ENCODE peak calls at places on chromosomes 7 and 10, in four cellular contexts. W, D, P and Q are unnamed samples.

GRCh38 chr10:37434091-37434490 is 308.7 kb downstream of the ANKRD30A start:
- DNase-seq in W (no peak), P (no peak), D (no peak), Q (peak)

GRCh38 chr7:30321992-30322637 is 37.7 kb downstream of the ZNRF2 start:
- DNase-seq in W (no peak), D (no peak), P (peak), Q (no peak)

GRCh38 chr10:111093741-111094380 is 17.0 kb downstream of the ADRA2A start:
- DNase-seq in P (no peak), D (no peak), W (no peak), Q (no peak)

GRCh38 chr7:93119191-93119905 is 1.6 kb upstream of the SAMD9 start:
- DNase-seq in P (no peak), W (no peak), D (no peak), Q (no peak)

GRCh38 chr7:74051193-74051592 is 23.2 kb downstream of the ELN start:
- DNase-seq in D (no peak), P (no peak), W (no peak), Q (no peak)

GRCh38 chr7:27167170-27167505 is 1.8 kb upstream of the HOXA9 start:
- DNase-seq in P (peak), D (no peak), W (no peak), Q (no peak)

GRCh38 chr7:54161621-54162020 is 380.6 kb upstream of the VSTM2A start:
- DNase-seq in D (no peak), W (no peak), P (no peak), Q (no peak)

GRCh38 chr10:102769375-102770107 is 25.8 kb downstream of the WBP1L start:
- DNase-seq in D (peak), W (no peak), P (peak), Q (no peak)

GRCh38 chr10:50286517-50286916 is 35.2 kb upstream of the ASAH2 start:
- DNase-seq in D (no peak), W (no peak), P (no peak), Q (peak)

GRCh38 chr7:7719235-7719634 is 828 bp upstream of the RPA3 start:
- DNase-seq in W (no peak), D (peak), P (peak), Q (no peak)

GRCh38 chr10:61592581-61592980 is 70.1 kb upstream of the CABCOCO1 start:
- DNase-seq in D (no peak), W (no peak), P (no peak), Q (no peak)

GRCh38 chr10:17418249-17418648 is 36.1 kb downstream of the ST8SIA6 start:
- DNase-seq in W (no peak), D (no peak), P (peak), Q (no peak)

GRCh38 chr10:127006453-127006852 is 101.2 kb downstream of the DOCK1 start:
- DNase-seq in D (no peak), W (no peak), P (no peak), Q (no peak)

GRCh38 chr7:32069251-32069650 is 956 bp downstream of the PDE1C start:
- DNase-seq in W (no peak), P (no peak), D (no peak), Q (no peak)

GRCh38 chr10:114279886-114280644 is 41.0 kb downstream of the VWA2 start:
- DNase-seq in P (peak), D (no peak), W (no peak), Q (no peak)

GRCh38 chr10:109205929-109206585 is 717.3 kb downstream of the XPNPEP1 start:
- DNase-seq in W (no peak), D (peak), P (no peak), Q (no peak)

GRCh38 chr7:128351296-128352123 is 7.8 kb upstream of the RBM28 start:
- DNase-seq in D (no peak), W (peak), P (no peak), Q (no peak)

GRCh38 chr10:86087716-86088115 is 278.9 kb downstream of the GRID1 start:
- DNase-seq in P (no peak), D (no peak), W (no peak), Q (no peak)

GRCh38 chr10:63562857-63563256 is 41.7 kb downstream of the REEP3 start:
- DNase-seq in P (no peak), W (no peak), D (no peak), Q (no peak)

GRCh38 chr7:127514499-127514898 is 70.9 kb downstream of the GCC1 start:
- DNase-seq in W (no peak), P (peak), D (peak), Q (no peak)

GRCh38 chr7:98755138-98755898 is 114.5 kb downstream of the TMEM130 start:
- DNase-seq in W (no peak), P (no peak), D (no peak), Q (no peak)

GRCh38 chr7:127905491-127906330 is 125.5 kb downstream of the LRRC4 start:
- DNase-seq in P (no peak), W (no peak), D (no peak), Q (no peak)

GRCh38 chr7:135385209-135385608 is 124.7 kb downstream of the CNOT4 start:
- DNase-seq in W (no peak), D (no peak), P (peak), Q (no peak)

GRCh38 chr10:77339156-77339555 is 298.5 kb downstream of the KCNMA1 start:
- DNase-seq in D (no peak), W (no peak), P (no peak), Q (no peak)

GRCh38 chr7:134195252-134195651 is 68.1 kb downstream of the LRGUK start:
- DNase-seq in D (no peak), W (no peak), P (no peak), Q (no peak)

GRCh38 chr7:100169147-100169850 is 882 bp upstream of the GAL3ST4 start:
- DNase-seq in W (no peak), P (no peak), D (no peak), Q (no peak)

GRCh38 chr10:80196270-80196949 is 8.9 kb downstream of the ANXA11 start:
- DNase-seq in D (no peak), W (peak), P (peak), Q (no peak)

GRCh38 chr10:48442090-48442808 is 135.8 kb downstream of the MAPK8 start:
- DNase-seq in P (no peak), D (no peak), W (peak), Q (peak)

GRCh38 chr7:81415181-81415580 is 354.7 kb downstream of the HGF start:
- DNase-seq in D (no peak), P (no peak), W (no peak), Q (no peak)
- TF ChIP-seq POLR2AphosphoS5 in D (no peak), P (no peak), W (no peak), Q (no peak)

DNA sequence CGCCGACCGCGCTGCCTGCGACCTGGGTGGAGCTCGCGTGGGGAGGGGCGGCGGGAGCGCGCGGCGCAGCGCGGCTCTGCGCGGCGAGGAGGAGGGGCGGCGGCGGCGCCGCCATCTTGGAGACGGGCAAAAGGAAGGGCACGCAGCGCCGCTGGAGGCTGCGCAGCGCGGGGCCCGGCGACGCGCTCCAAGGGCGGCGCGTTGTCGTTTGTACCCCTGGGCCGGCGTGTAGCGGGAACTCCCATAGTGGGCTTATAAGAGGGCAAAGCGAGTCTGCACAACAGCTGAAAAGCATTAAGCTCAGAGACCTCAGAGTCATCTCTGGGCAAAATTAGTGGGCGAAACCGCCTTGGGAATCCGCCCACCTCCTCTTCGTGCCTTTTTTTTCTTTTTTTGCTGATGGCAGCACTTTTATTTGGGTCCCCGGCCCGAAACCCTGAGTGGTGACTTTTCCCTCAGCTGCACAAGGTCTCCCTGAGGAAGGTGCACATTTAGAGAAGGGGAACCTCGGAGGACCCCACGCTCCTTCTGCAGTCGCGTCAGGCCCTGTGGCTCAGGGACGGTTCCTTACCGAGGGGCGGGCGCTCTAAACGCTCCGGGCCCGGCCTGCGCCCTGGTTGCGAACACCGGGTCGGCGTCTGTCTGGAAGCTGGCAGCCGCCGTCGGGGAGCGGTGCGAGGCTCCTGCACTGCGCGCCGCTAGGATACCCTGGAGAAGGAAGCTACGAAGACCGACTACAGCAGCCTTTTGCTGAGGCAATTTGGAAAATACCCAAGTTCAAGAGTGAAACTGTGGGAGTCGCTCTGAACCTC is 423 bp upstream of the MCMBP start:
- DNase-seq in W (peak), P (peak), D (peak), Q (peak)
- TF ChIP-seq POLR2AphosphoS5 in W (peak), P (peak), D (peak), Q (peak)

GRCh38 chr10:71543608-71544158 is 147.0 kb downstream of the CDH23 start:
- DNase-seq in W (no peak), P (no peak), D (no peak), Q (no peak)
- TF ChIP-seq POLR2AphosphoS5 in W (no peak), P (no peak), D (no peak), Q (no peak)

GRCh38 chr7:112449353-112449752 is 907 bp upstream of the IFRD1 start:
- DNase-seq in D (peak), P (no peak), W (no peak), Q (no peak)
- TF ChIP-seq POLR2AphosphoS5 in D (no peak), P (no peak), W (no peak), Q (no peak)

DNA sequence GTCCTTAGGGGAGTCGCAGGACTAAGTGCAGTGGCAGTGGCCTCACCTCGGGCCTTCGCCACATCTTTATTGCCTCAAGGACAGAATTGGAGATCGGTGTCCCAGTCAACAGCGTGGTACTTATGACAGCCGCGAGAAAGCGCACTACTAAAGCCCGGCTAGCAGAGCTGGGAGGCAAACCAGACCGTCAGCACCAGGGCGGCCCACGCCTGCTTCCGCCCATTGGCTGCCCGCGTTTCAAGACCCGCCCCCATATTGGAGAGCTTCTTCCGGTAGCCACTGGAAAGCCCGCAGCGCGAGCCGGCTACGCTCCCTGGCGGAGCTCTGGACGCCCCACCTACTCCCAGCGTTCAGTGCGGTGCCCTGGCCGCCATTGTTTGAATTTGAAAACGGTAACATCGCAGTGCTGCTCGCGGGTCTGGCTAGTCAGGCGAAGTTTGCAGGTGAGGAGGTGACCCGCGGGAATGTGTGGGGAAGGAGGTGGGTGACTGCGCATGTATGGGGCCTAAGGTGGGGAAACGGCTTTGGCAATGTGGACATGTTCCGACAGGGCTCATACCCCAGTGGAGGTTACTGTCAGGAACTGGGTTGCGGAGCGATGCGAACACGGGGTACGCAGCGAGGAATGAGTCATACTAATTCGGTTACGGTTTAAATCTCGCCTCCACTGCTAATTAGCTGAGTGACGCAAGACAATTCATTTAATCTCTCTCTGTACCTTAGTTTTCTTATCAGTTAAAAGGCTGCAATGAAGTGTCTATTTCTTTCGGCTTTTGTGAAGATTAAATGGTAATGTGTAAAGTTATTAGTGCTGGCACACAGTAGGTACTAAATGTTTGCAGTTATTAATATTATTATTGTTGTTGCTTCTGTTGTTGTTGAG is at the start of gene KIF20B:
- DNase-seq in D (peak), P (peak), W (peak), Q (peak)
- TF ChIP-seq POLR2AphosphoS5 in D (peak), P (peak), W (peak), Q (peak)

GRCh38 chr7:50353201-50353600 is 48.7 kb downstream of the IKZF1 start:
- DNase-seq in W (no peak), P (no peak), D (no peak), Q (no peak)

GRCh38 chr7:50353894-50354595 is 49.5 kb downstream of the IKZF1 start:
- DNase-seq in P (no peak), D (no peak), W (no peak), Q (no peak)

GRCh38 chr7:50351267-50351666 is 46.8 kb downstream of the IKZF1 start:
- DNase-seq in W (no peak), P (no peak), D (no peak), Q (no peak)

GRCh38 chr7:50349963-50350944 is 45.7 kb downstream of the IKZF1 start:
- DNase-seq in D (no peak), W (peak), P (no peak), Q (no peak)

DNA sequence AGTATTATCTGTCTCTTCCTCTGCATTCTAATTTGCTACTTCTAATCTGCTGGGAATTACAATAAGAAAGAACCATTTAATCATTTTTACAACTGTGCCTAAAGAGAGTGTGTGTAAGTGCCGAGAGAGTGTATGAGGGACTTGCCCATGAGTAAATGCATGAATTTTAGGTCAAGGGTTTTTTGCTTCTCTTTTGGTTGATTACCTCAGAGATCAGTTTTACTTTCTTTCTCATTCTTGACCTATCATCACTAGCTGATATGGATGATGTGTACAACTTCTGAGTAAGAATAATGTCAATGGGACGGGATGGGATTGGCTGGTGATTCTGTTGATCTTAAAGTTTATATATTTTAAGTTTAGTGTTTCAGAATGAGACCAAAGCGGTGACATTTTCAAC is 47.8 kb downstream of the IKZF1 start:
- DNase-seq in P (no peak), D (no peak), W (no peak), Q (no peak)
- TF ChIP-seq POLR2AphosphoS5 in P (no peak), D (no peak), W (no peak), Q (no peak)

DNA sequence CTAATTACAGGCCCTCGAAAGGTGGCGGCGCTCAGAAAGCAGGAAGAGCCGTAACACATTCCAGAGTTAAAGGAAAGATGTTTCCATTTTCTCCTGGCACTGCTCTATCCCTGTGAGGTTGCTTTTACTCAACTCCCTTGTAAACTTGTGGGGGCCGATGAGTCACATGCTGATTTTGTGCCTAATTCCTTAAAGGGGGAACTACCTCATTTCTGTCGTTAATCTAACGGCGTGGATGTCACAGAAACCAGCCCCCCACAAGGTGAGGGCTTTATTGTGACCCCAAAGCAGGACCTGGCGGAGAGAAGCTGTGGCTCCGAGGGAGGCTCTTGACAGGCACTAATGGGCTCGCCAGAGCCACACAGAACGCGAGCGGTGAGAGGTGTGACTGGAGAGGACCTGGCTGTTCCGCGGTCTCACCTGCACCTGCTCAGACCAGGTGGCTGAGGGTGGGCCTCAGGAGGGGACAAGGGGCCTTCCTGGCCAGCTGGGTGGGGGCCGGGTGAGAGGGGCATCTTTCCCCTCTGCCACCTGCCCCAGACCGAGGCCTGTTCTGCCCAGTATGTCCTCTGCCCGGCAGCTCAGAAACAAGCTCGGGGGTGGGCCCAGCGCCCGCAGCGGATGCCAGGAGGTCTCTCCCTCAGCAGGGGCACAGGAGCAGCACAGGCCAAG is 50.9 kb downstream of the CALML3 start:
- DNase-seq in W (peak), D (no peak), P (no peak), Q (no peak)
- TF ChIP-seq POLR2AphosphoS5 in W (no peak), D (no peak), P (peak), Q (peak)

DNA sequence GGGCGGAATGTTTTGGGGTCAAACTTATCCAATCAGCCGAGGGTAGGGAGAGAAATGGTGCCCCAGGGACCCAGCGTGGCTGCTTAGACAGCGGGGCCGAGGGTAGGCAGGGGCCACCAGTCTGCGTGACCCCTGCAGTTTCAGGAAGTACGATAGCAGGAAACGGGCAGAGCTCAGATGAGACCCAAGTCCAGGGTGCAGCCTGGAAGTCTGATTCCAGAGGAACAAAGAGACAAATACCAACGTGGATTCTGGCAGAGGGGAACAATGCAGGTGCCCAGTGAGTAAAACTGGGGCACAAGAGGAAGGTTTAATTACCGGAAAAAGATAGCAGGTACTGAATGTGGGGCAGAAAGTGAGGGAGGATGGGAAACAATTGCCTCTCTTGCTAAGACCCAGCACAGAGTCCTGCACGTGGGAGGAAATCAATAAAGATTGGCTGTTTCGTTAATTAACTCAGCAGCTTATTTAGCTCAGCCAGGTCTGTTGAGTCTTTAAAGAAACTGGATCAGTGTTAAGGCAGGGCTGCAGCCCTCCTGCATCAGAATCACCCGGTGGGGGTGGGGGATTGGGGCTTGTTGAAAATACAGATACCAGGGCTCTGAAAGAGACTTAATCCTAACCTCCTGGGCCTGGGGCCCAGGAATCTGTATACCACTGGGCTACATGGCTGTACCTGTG is 50.4 kb upstream of the NFE2L3 start:
- DNase-seq in W (no peak), P (no peak), D (no peak), Q (no peak)
- TF ChIP-seq POLR2AphosphoS5 in W (no peak), P (no peak), D (no peak), Q (peak)